ENCODE peak calls at places on chromosomes 4 and X, in four cellular contexts. A is A549, D is GM12878, I is K562. F is an unnamed sample.

GRCh38 chr4:26124753-26125236 is 196.0 kb upstream of the RBPJ start:
- DNase-seq in A (no peak), D (no peak), I (peak; percentile 19), F (peak; percentile 44)

GRCh38 chrX:10634681-10635161 is 14.3 kb upstream of the MID1 start:
- DNase-seq in A (peak; percentile 71), D (no peak), I (no peak), F (peak; percentile 94)

GRCh38 chrX:70916754-70917153 is 8.2 kb upstream of the TEX11 start:
- DNase-seq in A (no peak), D (no peak), I (no peak), F (no peak)

GRCh38 chrX:125137521-125137920 is 182.2 kb upstream of the TEX13C start:
- DNase-seq in A (no peak), D (no peak), I (no peak), F (no peak)

GRCh38 chr4:73871911-73872310 is 2.7 kb downstream of the CXCL1 start:
- DNase-seq in A (no peak), D (no peak), I (no peak), F (no peak)

GRCh38 chr4:113636438-113636818 is 125.1 kb downstream of the CAMK2D start:
- DNase-seq in A (no peak), D (no peak), I (no peak), F (no peak)

GRCh38 chrX:132092439-132093065 is 35.3 kb downstream of the FRMD7 start:
- DNase-seq in A (peak; percentile 36), D (peak; percentile 25), I (peak; percentile 53), F (peak; percentile 61)

GRCh38 chr4:173025131-173025530 is 143.5 kb upstream of the GALNT7 start:
- DNase-seq in A (peak; percentile 35), D (peak; percentile 16), I (peak; percentile 56), F (peak; percentile 77)

GRCh38 chr4:1772869-1773538 is 20.1 kb upstream of the FGFR3 start:
- DNase-seq in A (no peak), D (no peak), I (no peak), F (no peak)
- TF ChIP-seq ELK1 in A (no peak), D (no peak), I (no peak), F (no peak)

GRCh38 chr4:16715482-16715881 is 183.0 kb downstream of the LDB2 start:
- DNase-seq in A (no peak), D (no peak), I (no peak), F (no peak)
- TF ChIP-seq ELK1 in A (no peak), D (no peak), I (no peak), F (no peak)

DNA sequence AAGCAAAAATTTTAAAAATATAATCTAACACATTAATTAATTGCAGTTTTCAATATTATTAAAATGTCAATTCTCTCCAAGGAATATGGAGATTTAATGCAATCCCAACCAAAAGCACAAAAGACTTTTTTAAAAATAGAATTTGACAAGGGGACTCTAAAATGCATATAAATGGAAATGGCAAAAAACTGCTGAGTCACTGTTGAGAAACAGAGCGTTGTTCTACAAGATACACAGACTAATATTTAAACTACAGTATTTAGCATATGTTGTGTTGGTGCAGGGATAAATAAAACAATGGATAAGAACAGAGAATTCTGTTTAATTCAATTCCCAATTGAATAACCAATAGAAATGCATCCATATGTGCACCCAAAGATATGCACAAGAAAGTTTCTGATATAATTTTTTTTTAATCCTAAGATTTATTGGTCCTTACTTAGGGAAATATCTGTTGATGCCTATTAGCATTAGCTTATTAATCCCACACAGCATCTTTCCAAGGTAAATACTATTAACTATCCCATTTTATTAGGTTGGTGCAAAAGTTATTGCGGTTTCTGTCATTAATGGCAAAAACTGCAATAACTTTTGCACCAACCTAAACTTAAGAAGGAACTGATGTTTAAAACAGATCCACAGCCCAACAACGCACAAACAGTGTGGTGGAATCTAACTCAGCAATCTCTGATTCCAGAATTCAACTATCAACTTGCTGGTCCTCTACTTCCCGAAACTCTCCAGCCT is 86.8 kb upstream of the VEGFC start:
- DNase-seq in A (no peak), D (no peak), I (no peak), F (peak; percentile 45)
- TF ChIP-seq ELK1 in A (no peak), D (no peak), I (no peak), F (no peak)

GRCh38 chr4:72529144-72529822 is 39.7 kb downstream of the ADAMTS3 start:
- DNase-seq in A (no peak), D (no peak), I (no peak), F (no peak)
- TF ChIP-seq ELK1 in A (no peak), D (no peak), I (no peak), F (no peak)

DNA sequence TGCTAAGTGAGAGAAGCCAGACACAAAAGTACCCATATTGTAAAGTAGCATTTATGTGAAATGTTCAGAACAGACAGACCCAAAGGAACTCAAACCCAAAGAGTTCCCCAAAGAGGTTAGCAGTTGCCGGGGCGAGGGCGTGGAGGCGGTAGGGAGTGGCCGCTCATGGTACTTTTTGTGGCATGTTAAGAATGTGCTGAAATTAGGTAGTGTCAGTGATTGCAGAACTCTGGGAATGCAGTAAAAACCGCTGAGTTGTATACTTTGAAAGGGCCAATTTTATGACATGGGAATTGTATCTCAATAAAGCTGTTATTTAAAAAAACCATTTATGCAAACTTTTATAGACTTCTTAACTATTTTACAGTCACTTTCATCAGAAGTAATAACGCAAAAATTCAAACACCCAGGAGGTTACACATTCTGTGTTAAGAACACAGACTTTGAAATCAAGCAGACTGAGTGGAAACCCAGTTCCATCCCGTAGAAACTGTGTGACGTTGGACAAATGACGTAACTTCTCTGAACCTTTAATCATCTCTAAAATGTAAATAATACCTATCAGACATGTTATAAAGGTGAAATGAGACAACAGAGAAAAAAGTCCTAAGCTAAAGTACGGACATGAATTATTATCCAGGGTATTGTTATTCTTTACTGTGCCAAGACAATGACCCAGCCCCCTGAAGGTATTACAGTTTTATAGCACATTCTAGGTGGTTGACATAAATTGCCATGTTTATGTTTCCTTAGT is 19.6 kb downstream of the ZFP42 start:
- DNase-seq in A (no peak), D (no peak), I (no peak), F (no peak)
- TF ChIP-seq ELK1 in A (no peak), D (no peak), I (no peak), F (no peak)

DNA sequence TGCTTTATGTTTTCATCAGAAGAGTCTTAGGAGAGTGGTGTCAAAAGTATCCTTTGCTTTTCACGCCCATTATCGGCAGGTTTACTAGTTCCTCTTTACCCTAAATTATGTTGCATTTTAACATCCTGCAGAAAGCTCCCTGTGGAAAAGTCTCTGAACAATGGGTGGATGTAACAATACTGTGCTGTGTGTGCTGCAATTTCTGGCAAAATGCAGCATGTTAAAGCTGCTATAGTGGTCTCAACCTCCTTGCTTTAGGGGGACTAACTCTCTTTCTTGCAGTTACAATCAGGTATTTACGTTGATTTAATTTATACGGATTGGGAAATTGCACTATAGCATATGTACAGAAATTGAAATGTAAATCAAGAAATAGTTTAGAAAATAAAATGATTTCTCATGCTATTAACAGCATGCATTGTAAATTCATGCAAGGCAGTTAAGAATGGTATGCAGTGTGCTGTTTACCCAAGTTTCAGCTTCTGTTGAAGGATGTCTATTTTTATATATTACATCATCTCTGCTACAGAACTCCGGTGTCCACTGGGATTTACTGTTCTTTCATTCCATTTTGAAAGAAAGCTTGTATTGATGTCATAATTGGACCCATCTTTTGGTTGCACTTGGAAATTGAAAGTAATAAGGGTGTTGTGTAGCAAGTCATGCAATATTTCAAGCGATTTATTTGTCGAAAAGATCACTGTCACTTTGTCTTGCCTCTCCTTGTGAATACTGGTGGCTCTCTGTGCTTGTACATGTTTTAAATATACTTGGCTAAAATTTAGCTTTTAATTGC is 145.7 kb downstream of the RAPGEF2 start:
- DNase-seq in A (no peak), D (no peak), I (no peak), F (peak; percentile 77)
- TF ChIP-seq ELK1 in A (no peak), D (no peak), I (no peak), F (no peak)

GRCh38 chrX:107700802-107701201 is 72.5 kb downstream of the PRPS1 start:
- DNase-seq in A (no peak), D (no peak), I (no peak), F (no peak)

GRCh38 chrX:107704181-107704580 is 71.4 kb downstream of the TSC22D3 start:
- DNase-seq in A (no peak), D (no peak), I (no peak), F (no peak)

GRCh38 chrX:107699611-107700010 is 71.3 kb downstream of the PRPS1 start:
- DNase-seq in A (no peak), D (no peak), I (no peak), F (no peak)

GRCh38 chrX:107701493-107702121 is 73.3 kb downstream of the PRPS1 start:
- DNase-seq in A (no peak), D (no peak), I (no peak), F (no peak)

DNA sequence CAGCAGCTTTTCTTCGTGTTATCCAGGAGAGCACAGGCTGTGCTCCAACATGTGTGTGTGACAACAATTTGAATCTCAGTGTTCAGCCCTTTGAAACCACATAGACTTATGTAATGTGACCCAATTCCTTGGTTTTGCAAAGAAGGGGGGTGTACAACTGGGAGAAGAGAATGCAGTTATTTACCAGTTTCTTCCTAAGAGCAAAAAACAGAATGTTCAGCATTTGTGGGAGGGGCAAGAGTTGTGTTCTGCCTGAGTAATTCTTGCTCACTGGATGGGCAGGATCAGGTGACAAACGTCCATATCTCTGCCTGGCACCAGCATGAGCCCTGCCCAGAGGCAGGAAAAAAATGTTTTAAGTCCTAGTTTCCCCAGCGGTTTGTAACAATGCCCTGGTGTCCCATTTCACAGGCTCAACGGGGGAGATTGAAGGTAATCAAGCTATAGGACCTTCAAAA is 72.0 kb downstream of the PRPS1 start:
- DNase-seq in A (no peak), D (no peak), I (no peak), F (no peak)
- TF ChIP-seq ELK1 in A (no peak), D (no peak), I (no peak), F (no peak)

F was measured in IMR-90.